ENCODE peak calls at places on chromosomes 6 and 20, in nine cellular contexts. N is MM.1S; A is germinal center; K is KG1; Y is IMR-90; D is stimulated activated CD8-positive, alpha-beta memory T cell treated with anti-CD3 and anti-CD28 coated beads, Interleukin-12 subunit alpha, Interleukin-12 subunit beta, amount 100 ng/mL, for 1 hour; S is NCI-H2029 treated with DMSO at 0.1 percent for 48 hours; G is cardiac fibroblast; U is HTR-8/SVneo. O is an unnamed sample.

GRCh38 chr20:645318-646106 is 7.5 kb downstream of the SRXN1 start:
- DNase-seq in N (peak; percentile 73), A (peak; percentile 87), K (peak; percentile 71), Y (peak; percentile 57), D (peak; percentile 38), S (peak; percentile 9), G (peak; percentile 71), U (peak; percentile 85), O (no peak)

GRCh38 chr6:109867009-109867969 is 110.8 kb upstream of the GPR6 start:
- DNase-seq in N (no peak), A (no peak), K (no peak), Y (peak; percentile 6), D (no peak), S (no peak), G (no peak), U (no peak), O (no peak)

GRCh38 chr6:149962461-149963211 is 1.1 kb upstream of the ULBP1 start:
- DNase-seq in N (no peak), A (no peak), K (no peak), Y (no peak), D (no peak), S (no peak), G (no peak), U (no peak), O (no peak)

GRCh38 chr20:891121-892080 is 24.7 kb downstream of the ANGPT4 start:
- DNase-seq in N (no peak), A (peak; percentile 12), K (no peak), Y (no peak), D (no peak), S (no peak), G (no peak), U (no peak), O (no peak)

GRCh38 chr6:151679081-151679480 is 128.4 kb upstream of the ESR1 start:
- DNase-seq in N (no peak), A (no peak), K (no peak), Y (peak; percentile 18), D (no peak), S (no peak), G (peak; percentile 78), U (no peak), O (peak; percentile 87)

GRCh38 chr20:57649617-57650015 is 29.4 kb upstream of the ZBP1 start:
- DNase-seq in N (no peak), A (no peak), K (no peak), Y (no peak), D (no peak), S (no peak), G (no peak), U (no peak), O (no peak)

GRCh38 chr20:1185316-1185741 is 548 bp upstream of the TMEM74B start:
- DNase-seq in N (no peak), A (peak; percentile 21), K (no peak), Y (no peak), D (no peak), S (no peak), G (no peak), U (peak; percentile 34), O (no peak)

GRCh38 chr6:165922309-165922794 is 245.3 kb downstream of the TBXT start:
- DNase-seq in N (no peak), A (no peak), K (no peak), Y (peak; percentile 83), D (no peak), S (no peak), G (peak; percentile 63), U (peak; percentile 19), O (no peak)

GRCh38 chr20:21564127-21564773 is 50.4 kb upstream of the NKX2-2 start:
- DNase-seq in N (no peak), A (no peak), K (no peak), Y (no peak), D (no peak), S (no peak), G (no peak), U (no peak), O (no peak)

GRCh38 chr20:36394340-36394965 is 88.3 kb downstream of the DLGAP4 start:
- DNase-seq in N (no peak), A (no peak), K (no peak), Y (no peak), D (no peak), S (no peak), G (no peak), U (no peak), O (no peak)

GRCh38 chr6:166999145-166999844 is at the start of gene CEP43:
- DNase-seq in N (peak; percentile 84), A (peak; percentile 98), K (peak; percentile 92), Y (peak; percentile 93), D (peak; percentile 82), S (peak; percentile 86), G (peak; percentile 95), U (peak; percentile 87), O (peak; percentile 83)

GRCh38 chr6:129500958-129501381 is 209.0 kb downstream of the ARHGAP18 start:
- DNase-seq in N (no peak), A (no peak), K (no peak), Y (peak; percentile 7), D (no peak), S (no peak), G (peak; percentile 65), U (no peak), O (no peak)

GRCh38 chr6:57017069-57017468 is 29.4 kb upstream of the KIAA1586 start:
- DNase-seq in N (no peak), A (no peak), K (no peak), Y (peak; percentile 5), D (no peak), S (no peak), G (no peak), U (no peak), O (no peak)

GRCh38 chr6:90397047-90397446 is 100.4 kb upstream of the BACH2 start:
- DNase-seq in N (no peak), A (no peak), K (no peak), Y (no peak), D (no peak), S (no peak), G (no peak), U (no peak), O (no peak)

GRCh38 chr6:137647762-137648412 is 153.7 kb upstream of the OLIG3 start:
- DNase-seq in N (no peak), A (no peak), K (no peak), Y (peak; percentile 13), D (no peak), S (no peak), G (peak; percentile 52), U (no peak), O (no peak)

GRCh38 chr20:63520594-63520938 is at the start of gene PPDPF:
- DNase-seq in N (peak; percentile 77), A (peak; percentile 98), K (peak; percentile 78), Y (peak; percentile 72), D (peak; percentile 74), S (no peak), G (peak; percentile 83), U (peak; percentile 99), O (no peak)

GRCh38 chr20:19588731-19589130 is 169.3 kb upstream of the RIN2 start:
- DNase-seq in N (peak; percentile 23), A (no peak), K (no peak), Y (no peak), D (no peak), S (no peak), G (no peak), U (no peak), O (no peak)

GRCh38 chr20:21156266-21156665 is 30.4 kb downstream of the KIZ start:
- DNase-seq in N (no peak), A (no peak), K (no peak), Y (peak; percentile 77), D (no peak), S (no peak), G (peak; percentile 69), U (peak; percentile 32), O (peak; percentile 26)

GRCh38 chr6:46592046-46592445 is 60.6 kb downstream of the CYP39A1 start:
- DNase-seq in N (no peak), A (no peak), K (no peak), Y (no peak), D (no peak), S (no peak), G (no peak), U (no peak), O (no peak)